ENCODE peak calls at places on chromosomes 3 and 15, in ten cellular contexts. D, M, B, I, V, F, K, J, N and C are unnamed samples.

GRCh38 chr15:52021128-52021671 is 2.2 kb downstream of the MAPK6 start:
- DNase-seq in F (peak), V (peak), K (peak), M (no peak), N (peak), D (peak), B (peak), J (peak), I (peak), C (no peak)

GRCh38 chr3:14418670-14419250 is 16.4 kb downstream of the SLC6A6 start:
- DNase-seq in J (no peak), V (no peak), M (no peak), K (no peak), I (no peak), B (no peak), F (no peak), N (no peak), D (no peak), C (no peak)

GRCh38 chr3:123027292-123028232 is at the start of gene SEMA5B:
- DNase-seq in D (no peak), M (no peak), I (no peak), N (peak), K (peak), J (no peak), F (peak), B (peak), V (no peak), C (no peak)

GRCh38 chr15:101269479-101270223 is 7.6 kb downstream of the SELENOS start:
- DNase-seq in M (no peak), F (no peak), K (peak), B (no peak), I (no peak), V (no peak), D (no peak), J (no peak), N (peak), C (no peak)

GRCh38 chr15:68770206-68770605 is 50.5 kb downstream of the ANP32A start:
- DNase-seq in M (no peak), V (no peak), J (no peak), I (no peak), B (no peak), N (no peak), D (no peak), K (no peak), F (no peak), C (no peak)

GRCh38 chr3:156109989-156110388 is 10.4 kb upstream of the KCNAB1 start:
- DNase-seq in M (no peak), K (no peak), J (no peak), I (no peak), D (no peak), F (no peak), V (no peak), N (no peak), B (no peak), C (no peak)

GRCh38 chr3:65483475-65483874 is 555.2 kb downstream of the MAGI1 start:
- DNase-seq in M (peak), V (no peak), I (no peak), N (peak), D (no peak), F (no peak), B (no peak), K (peak), J (no peak), C (no peak)

GRCh38 chr3:50580683-50581458 is 11.5 kb downstream of the HEMK1 start:
- DNase-seq in B (no peak), J (no peak), V (no peak), N (no peak), K (no peak), D (no peak), I (no peak), M (no peak), F (no peak), C (no peak)

GRCh38 chr3:55565516-55565915 is 78.4 kb upstream of the WNT5A start:
- DNase-seq in F (no peak), D (no peak), K (no peak), B (no peak), M (no peak), V (no peak), I (no peak), N (no peak), J (no peak), C (no peak)

GRCh38 chr15:69154026-69154425 is 6.4 kb upstream of the GLCE start:
- DNase-seq in D (no peak), I (no peak), J (no peak), K (peak), V (no peak), B (no peak), M (no peak), N (peak), F (no peak), C (no peak)

GRCh38 chr3:632571-633170 is 436.1 kb downstream of the CHL1 start:
- DNase-seq in M (peak), N (peak), J (no peak), F (no peak), B (peak), K (peak), V (peak), I (no peak), D (no peak), C (no peak)

GRCh38 chr3:180804871-180805430 is 107.5 kb upstream of the FXR1 start:
- DNase-seq in J (no peak), M (peak), D (no peak), F (no peak), N (peak), K (peak), V (peak), I (no peak), B (no peak), C (no peak)

GRCh38 chr15:101037090-101037830 is 118.1 kb downstream of the LRRK1 start:
- DNase-seq in N (no peak), J (no peak), M (no peak), F (no peak), I (no peak), B (no peak), D (no peak), K (no peak), V (no peak), C (no peak)

GRCh38 chr15:88342666-88343065 is 86.1 kb upstream of the NTRK3 start:
- DNase-seq in N (no peak), J (no peak), B (no peak), K (no peak), F (no peak), D (no peak), V (no peak), I (no peak), M (no peak), C (no peak)

GRCh38 chr15:67124911-67125588 is 59.6 kb downstream of the SMAD3 start:
- DNase-seq in M (no peak), B (peak), K (no peak), N (no peak), I (no peak), D (no peak), V (peak), J (no peak), F (no peak), C (no peak)